ENCODE peak calls at places on chromosome 22, in eight cellular contexts. C is suprapubic skin, B is left lung, S is MM.1S, Q is A549, I is lung, U is choroid plexus epithelial cell, W is upper lobe of right lung. P is an unnamed sample.

GRCh38 chr22:22698263-22698750 is 53.9 kb downstream of the GGTLC2 start:
- DNase-seq in U (no peak), S (no peak), I (no peak), C (no peak), B (no peak), W (no peak), Q (no peak), P (no peak)

GRCh38 chr22:37647317-37647716 is 7.8 kb downstream of the SH3BP1 start:
- DNase-seq in I (no peak), U (no peak), W (no peak), S (no peak), B (no peak), C (no peak), Q (no peak), P (no peak)

GRCh38 chr22:29668681-29669080 is 51.1 kb upstream of the CABP7 start:
- DNase-seq in I (no peak), Q (no peak), C (no peak), S (no peak), U (no peak), W (no peak), B (no peak), P (no peak)

GRCh38 chr22:36795633-36796032 is 19.7 kb upstream of the IFT27 start:
- DNase-seq in I (no peak), C (no peak), B (no peak), S (no peak), W (no peak), Q (no peak), U (no peak), P (no peak)

GRCh38 chr22:48259991-48260670 is 1497.7 kb downstream of the TBC1D22A start:
- DNase-seq in B (no peak), S (peak; percentile 5), U (no peak), Q (no peak), W (no peak), I (no peak), C (no peak), P (no peak)

GRCh38 chr22:29377979-29378378 is 10.4 kb downstream of the AP1B1 start:
- DNase-seq in U (no peak), Q (no peak), I (peak; percentile 37), C (no peak), S (no peak), W (no peak), B (no peak), P (no peak)

GRCh38 chr22:44180706-44181032 is at the start of gene PARVG:
- DNase-seq in S (peak; percentile 66), Q (no peak), W (no peak), U (peak; percentile 20), C (no peak), B (no peak), I (no peak), P (no peak)

GRCh38 chr22:32967285-32968101 is 90.7 kb downstream of the SYN3 start:
- DNase-seq in W (no peak), S (no peak), U (no peak), Q (no peak), I (no peak), B (no peak), C (no peak), P (no peak)

GRCh38 chr22:40502919-40503318 is 132.5 kb downstream of the SGSM3 start:
- DNase-seq in U (no peak), C (no peak), B (no peak), W (no peak), Q (no peak), S (no peak), I (no peak), P (no peak)

GRCh38 chr22:28938286-28938833 is 55.0 kb downstream of the ZNRF3 start:
- DNase-seq in W (no peak), Q (no peak), B (no peak), U (no peak), C (no peak), S (no peak), I (no peak), P (no peak)

GRCh38 chr22:45263790-45264269 is 20.9 kb upstream of the UPK3A start:
- DNase-seq in C (no peak), Q (peak; percentile 81), S (peak; percentile 70), B (peak; percentile 82), I (peak; percentile 68), W (peak; percentile 84), U (peak; percentile 88), P (peak; percentile 86)
- TF ChIP-seq CTCF in C (peak; percentile 38), Q (peak; percentile 60), S (peak; percentile 71), B (peak; percentile 59), I (peak; percentile 61), W (peak; percentile 70), U (peak; percentile 86), P (peak; percentile 47)

GRCh38 chr22:19852177-19852781 is 2.4 kb downstream of the GNB1L start:
- DNase-seq in B (peak; percentile 75), S (no peak), I (peak; percentile 29), Q (no peak), C (no peak), W (no peak), U (no peak), P (no peak)
- H3K4me3 ChIP-seq in B (peak overlapping the region; percentile 82), S (no peak overlapping the region), I (no peak overlapping the region), Q (no peak overlapping the region), C (peak overlapping the region; percentile 95), W (no peak overlapping the region), U (no peak overlapping the region), P (peak overlapping the region; percentile 86)

GRCh38 chr22:42960146-42960509 is 54.8 kb downstream of the PACSIN2 start:
- DNase-seq in W (no peak), C (peak; percentile 48), B (no peak), I (no peak), U (no peak), S (no peak), Q (no peak), P (peak; percentile 62)

GRCh38 chr22:42958937-42959336 is 56.0 kb downstream of the PACSIN2 start:
- DNase-seq in W (no peak), C (peak; percentile 41), B (no peak), U (no peak), S (no peak), I (no peak), Q (no peak), P (no peak)

GRCh38 chr22:42957544-42957943 is 57.4 kb downstream of the PACSIN2 start:
- DNase-seq in U (no peak), B (no peak), W (no peak), Q (no peak), C (no peak), I (no peak), S (no peak), P (no peak)

GRCh38 chr22:42957958-42958357 is 57.0 kb downstream of the PACSIN2 start:
- DNase-seq in S (no peak), I (no peak), Q (no peak), U (no peak), W (no peak), B (no peak), C (no peak), P (no peak)

DNA sequence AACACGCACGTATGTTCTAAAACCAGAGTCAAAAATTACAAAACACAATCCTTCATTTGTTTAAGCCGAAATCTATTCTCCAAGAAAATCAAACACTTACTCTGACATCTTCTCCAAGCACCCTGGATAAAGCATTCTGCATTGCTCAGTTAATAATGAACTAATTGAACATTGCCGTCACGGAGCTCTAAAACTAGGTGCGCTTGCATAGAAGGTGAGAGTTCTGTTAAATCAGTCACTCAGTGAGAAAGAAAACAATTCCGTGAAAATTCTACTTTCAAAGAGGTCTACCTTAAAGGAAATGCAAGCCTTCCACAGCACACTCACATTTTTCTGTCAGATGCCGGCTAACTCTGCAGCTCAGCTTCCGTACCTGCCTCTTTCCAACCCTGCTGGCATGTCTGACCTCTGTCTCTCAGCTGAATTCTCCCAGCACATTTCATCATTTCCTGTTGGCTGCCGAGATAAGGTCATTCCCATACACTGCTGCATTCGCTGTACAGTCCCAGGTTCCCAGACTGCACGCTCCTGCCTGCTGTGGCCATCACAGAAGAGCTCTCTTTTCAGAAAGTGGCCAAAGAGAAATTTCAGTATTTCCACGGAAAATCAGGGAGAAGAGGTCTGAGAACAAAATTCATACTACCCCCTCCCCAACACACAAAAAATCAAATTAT is 55.3 kb downstream of the PACSIN2 start:
- DNase-seq in W (no peak), Q (peak; percentile 43), B (no peak), I (peak; percentile 74), U (peak; percentile 98), C (peak; percentile 64), S (no peak), P (peak; percentile 79)
- TF ChIP-seq CTCF in W (no peak), Q (no peak), B (no peak), I (no peak), U (no peak), C (no peak), S (no peak), P (no peak)

GRCh38 chr22:39429186-39429585 is 27.6 kb upstream of the MGAT3 start:
- DNase-seq in I (no peak), C (no peak), Q (no peak), W (no peak), B (no peak), S (no peak), U (no peak), P (no peak)

GRCh38 chr22:39428597-39429071 is 28.2 kb upstream of the MGAT3 start:
- DNase-seq in S (no peak), W (no peak), C (no peak), U (peak; percentile 92), Q (no peak), B (peak; percentile 38), I (no peak), P (no peak)

GRCh38 chr22:39430576-39431150 is 26.1 kb upstream of the MGAT3 start:
- DNase-seq in C (no peak), W (no peak), B (peak; percentile 53), Q (no peak), S (no peak), U (no peak), I (no peak), P (no peak)

GRCh38 chr22:39431216-39431801 is 25.5 kb upstream of the MGAT3 start:
- DNase-seq in W (no peak), I (no peak), Q (no peak), B (peak; percentile 50), S (no peak), C (no peak), U (no peak), P (no peak)

GRCh38 chr22:39429916-39430575 is 26.8 kb upstream of the MGAT3 start:
- DNase-seq in U (peak; percentile 42), C (no peak), I (no peak), B (peak; percentile 61), W (no peak), S (no peak), Q (no peak), P (no peak)
- H3K4me3 ChIP-seq in U (no peak overlapping the region), C (no peak overlapping the region), I (no peak overlapping the region), B (no peak overlapping the region), W (no peak overlapping the region), S (no peak overlapping the region), Q (no peak overlapping the region), P (no peak overlapping the region)

DNA sequence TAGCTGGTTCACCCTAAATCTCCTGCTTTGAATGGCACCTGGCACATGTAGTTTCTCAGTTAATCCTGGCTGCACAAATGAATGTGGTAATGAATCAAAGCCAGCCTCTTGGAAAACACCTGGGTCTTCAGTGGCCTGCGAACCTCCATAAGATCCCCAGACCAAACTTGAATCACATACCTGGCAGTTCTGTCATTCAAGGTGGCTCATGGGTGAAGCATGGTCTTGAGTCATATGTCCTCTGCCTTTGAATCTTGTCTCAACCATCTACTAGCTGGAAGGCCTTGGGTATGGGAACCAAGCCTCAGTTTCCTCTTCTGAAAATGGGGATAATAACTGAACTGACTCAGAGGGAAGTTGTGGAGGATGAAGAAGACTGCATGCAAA is 549.4 kb downstream of the MIAT start:
- DNase-seq in Q (no peak), S (no peak), W (no peak), I (no peak), C (no peak), B (no peak), U (no peak), P (no peak)
- TF ChIP-seq CTCF in Q (no peak), S (no peak), W (no peak), I (no peak), C (no peak), B (no peak), U (no peak), P (no peak)